ENCODE peak calls at places on chromosomes 11 and 22, in five cellular contexts. U is stimulated activated CD4-positive, alpha-beta T cell treated with anti-CD3 and anti-CD28 coated beads, Interleukin-15, amount 100 ng/mL, for 24 hours; Q is sigmoid colon; C is GM23248; T is amygdala. W is an unnamed sample.

GRCh38 chr11:46075928-46076327 is 45.3 kb downstream of the PHF21A start:
- DNase-seq in U (no peak), C (peak), T (no peak), Q (no peak), W (no peak)

GRCh38 chr11:133999355-133999754 is 42.6 kb upstream of the IGSF9B start:
- DNase-seq in C (no peak), U (no peak), Q (no peak), T (no peak), W (no peak)

GRCh38 chr22:49010086-49010863 is 817.4 kb downstream of the BRD1 start:
- DNase-seq in C (no peak), U (no peak), Q (peak), T (no peak), W (no peak)

GRCh38 chr11:86637976-86638375 is 34.4 kb downstream of the ME3 start:
- DNase-seq in C (no peak), Q (no peak), U (peak), T (no peak), W (no peak)

GRCh38 chr11:15106201-15106965 is 8.3 kb upstream of the INSC start:
- DNase-seq in Q (no peak), C (peak), U (no peak), T (no peak), W (no peak)

GRCh38 chr11:64767344-64768299 is 7.8 kb upstream of the PYGM start:
- DNase-seq in C (peak), T (no peak), Q (peak), U (peak), W (peak)

GRCh38 chr22:40504285-40505249 is 132.0 kb downstream of the MRTFA start:
- DNase-seq in C (no peak), T (no peak), Q (no peak), U (no peak), W (no peak)

GRCh38 chr22:30556388-30556787 is 9.8 kb upstream of the SEC14L6 start:
- DNase-seq in T (no peak), C (no peak), U (peak), Q (no peak), W (no peak)

GRCh38 chr22:32596471-32596870 is 121.9 kb downstream of the FBXO7 start:
- DNase-seq in C (no peak), U (no peak), T (no peak), Q (no peak), W (no peak)

GRCh38 chr11:115258216-115258615 is 246.0 kb downstream of the CADM1 start:
- DNase-seq in C (no peak), Q (no peak), U (no peak), T (no peak), W (no peak)

GRCh38 chr11:28618426-28618825 is 510.2 kb downstream of the METTL15 start:
- DNase-seq in C (peak), T (no peak), Q (no peak), U (no peak), W (no peak)

GRCh38 chr11:113567097-113567496 is 91.9 kb upstream of the DRD2 start:
- DNase-seq in C (no peak), Q (no peak), T (no peak), U (no peak), W (no peak)

GRCh38 chr11:10742460-10743208 is 8.4 kb upstream of the CTR9 start:
- DNase-seq in T (no peak), U (peak), Q (no peak), C (peak), W (no peak)